ENCODE peak calls at places on chromosomes 11 and 22, in six cellular contexts. C, U, D, S, F and T are unnamed samples.

GRCh38 chr11:104352036-104352435 is 188.1 kb upstream of the PDGFD start:
- DNase-seq in C (no peak), U (no peak), D (no peak), S (no peak), F (no peak), T (no peak)

GRCh38 chr11:104529213-104529612 is 365.3 kb upstream of the PDGFD start:
- DNase-seq in C (no peak), U (no peak), D (no peak), S (no peak), F (no peak), T (no peak)

GRCh38 chr11:10019906-10020682 is 273.9 kb downstream of the SBF2 start:
- DNase-seq in C (no peak), U (no peak), D (no peak), S (no peak), F (no peak), T (no peak)

GRCh38 chr11:112302226-112302868 is 41.7 kb upstream of the PLET1 start:
- DNase-seq in C (no peak), U (no peak), D (no peak), S (peak; percentile 54), F (no peak), T (no peak)

GRCh38 chr11:112165049-112165448 is 1.2 kb upstream of the IL18 start:
- DNase-seq in C (no peak), U (no peak), D (no peak), S (no peak), F (no peak), T (no peak)

GRCh38 chr11:69088676-69089146 is 40.0 kb downstream of the TPCN2 start:
- DNase-seq in C (peak; percentile 84), U (peak; percentile 86), D (no peak), S (peak; percentile 86), F (peak; percentile 27), T (peak; percentile 91)

GRCh38 chr11:93784935-93785360 is 866 bp downstream of the MED17 start:
- DNase-seq in C (no peak), U (no peak), D (no peak), S (no peak), F (no peak), T (no peak)

GRCh38 chr22:48323746-48324145 is 1503.9 kb downstream of the BRD1 start:
- DNase-seq in C (no peak), U (no peak), D (no peak), S (no peak), F (no peak), T (no peak)

GRCh38 chr22:19628038-19628776 is 86.1 kb upstream of the SEPTIN5 start:
- DNase-seq in C (no peak), U (no peak), D (no peak), S (no peak), F (no peak), T (no peak)

GRCh38 chr11:106409201-106409600 is 331.7 kb downstream of the AASDHPPT start:
- DNase-seq in C (no peak), U (no peak), D (no peak), S (no peak), F (no peak), T (no peak)

GRCh38 chr11:46050065-46050464 is 71.2 kb downstream of the PHF21A start:
- DNase-seq in C (peak; percentile 61), U (peak; percentile 34), D (peak; percentile 79), S (peak; percentile 85), F (no peak), T (no peak)